ENCODE peak calls at places on chromosomes 6 and 20, in nine cellular contexts. One of them, this sample, is unnamed.
A peak's percentile ranks its signal among the peaks of the same experiment; 100 is the strongest.

GRCh38 chr6:30613251-30614043 is 3.6 kb downstream of the PPP1R10 start:
- DNase-seq in heart right ventricle: no peak
- DNase-seq in SK-N-SH: no peak
- DNase-seq in CD4-positive, alpha-beta memory T cell: no peak
- DNase-seq in CD8-positive, alpha-beta T cell: no peak
- DNase-seq in A549: no peak
- DNase-seq in uterus: no peak
- DNase-seq in PC-9: no peak
- DNase-seq in left ventricle myocardium inferior: no peak
- DNase-seq in this sample: no peak

GRCh38 chr6:106056060-106056737 is 29.9 kb upstream of the PRDM1 start:
- DNase-seq in heart right ventricle: no peak
- DNase-seq in SK-N-SH: no peak
- DNase-seq in CD4-positive, alpha-beta memory T cell: peak; percentile 65
- DNase-seq in CD8-positive, alpha-beta T cell: no peak
- DNase-seq in A549: no peak
- DNase-seq in uterus: no peak
- DNase-seq in PC-9: no peak
- DNase-seq in left ventricle myocardium inferior: no peak
- DNase-seq in this sample: no peak

GRCh38 chr6:13390658-13391057 is 62.3 kb upstream of the TBC1D7 start:
- DNase-seq in heart right ventricle: no peak
- DNase-seq in SK-N-SH: no peak
- DNase-seq in CD4-positive, alpha-beta memory T cell: no peak
- DNase-seq in CD8-positive, alpha-beta T cell: no peak
- DNase-seq in A549: no peak
- DNase-seq in uterus: no peak
- DNase-seq in PC-9: no peak
- DNase-seq in left ventricle myocardium inferior: no peak
- DNase-seq in this sample: no peak

GRCh38 chr6:79077680-79078056 is 386 bp downstream of the PHIP start:
- DNase-seq in heart right ventricle: no peak
- DNase-seq in SK-N-SH: peak; percentile 78
- DNase-seq in CD4-positive, alpha-beta memory T cell: no peak
- DNase-seq in CD8-positive, alpha-beta T cell: no peak
- DNase-seq in A549: no peak
- DNase-seq in uterus: no peak
- DNase-seq in PC-9: no peak
- DNase-seq in left ventricle myocardium inferior: no peak
- DNase-seq in this sample: peak; percentile 29

GRCh38 chr6:13282393-13283069 is 45.8 kb downstream of the TBC1D7 start:
- DNase-seq in heart right ventricle: no peak
- DNase-seq in SK-N-SH: no peak
- DNase-seq in CD4-positive, alpha-beta memory T cell: no peak
- DNase-seq in CD8-positive, alpha-beta T cell: no peak
- DNase-seq in A549: no peak
- DNase-seq in uterus: no peak
- DNase-seq in PC-9: no peak
- DNase-seq in left ventricle myocardium inferior: no peak
- DNase-seq in this sample: no peak

GRCh38 chr6:88179692-88180091 is 13.5 kb upstream of the CNR1 start:
- DNase-seq in heart right ventricle: no peak
- DNase-seq in SK-N-SH: no peak
- DNase-seq in CD4-positive, alpha-beta memory T cell: no peak
- DNase-seq in CD8-positive, alpha-beta T cell: no peak
- DNase-seq in A549: no peak
- DNase-seq in uterus: no peak
- DNase-seq in PC-9: no peak
- DNase-seq in left ventricle myocardium inferior: no peak
- DNase-seq in this sample: no peak

GRCh38 chr6:46000905-46001304 is 14.8 kb downstream of the CLIC5 start:
- DNase-seq in heart right ventricle: no peak
- DNase-seq in SK-N-SH: no peak
- DNase-seq in CD4-positive, alpha-beta memory T cell: no peak
- DNase-seq in CD8-positive, alpha-beta T cell: no peak
- DNase-seq in A549: no peak
- DNase-seq in uterus: no peak
- DNase-seq in PC-9: no peak
- DNase-seq in left ventricle myocardium inferior: no peak
- DNase-seq in this sample: no peak

GRCh38 chr6:38034269-38034914 is 214.9 kb downstream of the ZFAND3 start:
- DNase-seq in heart right ventricle: no peak
- DNase-seq in SK-N-SH: no peak
- DNase-seq in CD4-positive, alpha-beta memory T cell: peak; percentile 2
- DNase-seq in CD8-positive, alpha-beta T cell: no peak
- DNase-seq in A549: peak; percentile 35
- DNase-seq in uterus: no peak
- DNase-seq in PC-9: no peak
- DNase-seq in left ventricle myocardium inferior: no peak
- DNase-seq in this sample: no peak

GRCh38 chr20:37189617-37190016 is 10.3 kb upstream of the MROH8 start:
- DNase-seq in heart right ventricle: no peak
- DNase-seq in SK-N-SH: no peak
- DNase-seq in CD4-positive, alpha-beta memory T cell: no peak
- DNase-seq in CD8-positive, alpha-beta T cell: no peak
- DNase-seq in A549: no peak
- DNase-seq in uterus: no peak
- DNase-seq in PC-9: no peak
- DNase-seq in left ventricle myocardium inferior: no peak
- DNase-seq in this sample: no peak

GRCh38 chr6:88380083-88380482 is 213.9 kb upstream of the CNR1 start:
- DNase-seq in heart right ventricle: peak; percentile 27
- DNase-seq in SK-N-SH: peak; percentile 1
- DNase-seq in CD4-positive, alpha-beta memory T cell: no peak
- DNase-seq in CD8-positive, alpha-beta T cell: no peak
- DNase-seq in A549: peak; percentile 23
- DNase-seq in uterus: peak; percentile 32
- DNase-seq in PC-9: no peak
- DNase-seq in left ventricle myocardium inferior: peak; percentile 41
- DNase-seq in this sample: no peak

GRCh38 chr6:154994881-154995240 is 254 bp upstream of the TIAM2 start:
- DNase-seq in heart right ventricle: no peak
- DNase-seq in SK-N-SH: no peak
- DNase-seq in CD4-positive, alpha-beta memory T cell: no peak
- DNase-seq in CD8-positive, alpha-beta T cell: no peak
- DNase-seq in A549: no peak
- DNase-seq in uterus: no peak
- DNase-seq in PC-9: no peak
- DNase-seq in left ventricle myocardium inferior: no peak
- DNase-seq in this sample: no peak

GRCh38 chr6:138477913-138478539 is 21.3 kb downstream of the NHSL1 start:
- DNase-seq in heart right ventricle: no peak
- DNase-seq in SK-N-SH: no peak
- DNase-seq in CD4-positive, alpha-beta memory T cell: no peak
- DNase-seq in CD8-positive, alpha-beta T cell: no peak
- DNase-seq in A549: no peak
- DNase-seq in uterus: no peak
- DNase-seq in PC-9: no peak
- DNase-seq in left ventricle myocardium inferior: no peak
- DNase-seq in this sample: no peak

GRCh38 chr6:105851586-105851985 is 234.6 kb upstream of the PRDM1 start:
- DNase-seq in heart right ventricle: no peak
- DNase-seq in SK-N-SH: no peak
- DNase-seq in CD4-positive, alpha-beta memory T cell: no peak
- DNase-seq in CD8-positive, alpha-beta T cell: no peak
- DNase-seq in A549: no peak
- DNase-seq in uterus: no peak
- DNase-seq in PC-9: no peak
- DNase-seq in left ventricle myocardium inferior: no peak
- DNase-seq in this sample: no peak

DNA sequence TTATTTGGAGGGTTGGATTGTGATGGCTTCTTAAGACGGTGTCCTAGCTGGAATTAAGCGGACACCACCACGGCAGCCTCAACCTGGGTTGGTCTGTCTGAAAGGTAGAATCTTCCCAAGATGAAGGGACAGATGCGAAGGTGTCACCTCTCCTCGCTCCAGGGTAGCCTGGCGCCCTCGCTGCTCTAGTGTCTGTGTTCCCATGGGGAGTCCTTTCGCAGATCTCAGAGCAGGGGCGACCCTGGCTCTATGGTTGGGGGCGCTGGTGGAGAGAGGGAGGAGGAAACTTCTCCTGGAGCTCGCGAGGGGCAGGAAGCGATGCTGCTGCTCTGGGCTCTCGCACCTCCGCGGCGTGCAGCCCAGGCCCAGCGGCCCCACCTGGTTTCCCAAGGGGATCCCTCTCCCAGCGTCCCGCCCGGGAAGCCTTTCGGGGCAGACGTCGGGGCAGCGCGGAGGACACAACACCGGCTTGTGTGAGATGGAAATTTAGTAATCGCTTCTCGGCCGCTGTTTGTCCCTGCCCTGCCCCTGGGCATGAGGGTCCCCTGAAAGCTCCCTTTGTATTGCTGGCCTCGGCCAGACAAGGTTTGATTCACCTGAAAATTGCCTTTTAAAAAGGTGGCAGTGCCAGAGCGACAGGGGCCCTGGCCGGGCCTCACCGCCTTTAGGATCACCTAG is 1.8 kb downstream of the RSPO3 start:
- DNase-seq in heart right ventricle: no peak
- DNase-seq in SK-N-SH: peak; percentile 34
- DNase-seq in CD4-positive, alpha-beta memory T cell: no peak
- DNase-seq in CD8-positive, alpha-beta T cell: no peak
- DNase-seq in A549: peak; percentile 27
- DNase-seq in uterus: peak; percentile 29
- DNase-seq in PC-9: no peak
- DNase-seq in left ventricle myocardium inferior: no peak
- DNase-seq in this sample: no peak
- H3K9me3 ChIP-seq in heart right ventricle: no peaks in the 10 kb centered on the region
- H3K9me3 ChIP-seq in SK-N-SH: no peaks in the 10 kb centered on the region
- H3K9me3 ChIP-seq in CD4-positive, alpha-beta memory T cell: no peaks in the 10 kb centered on the region
- H3K9me3 ChIP-seq in CD8-positive, alpha-beta T cell: no peaks in the 10 kb centered on the region
- H3K9me3 ChIP-seq in A549: no peaks in the 10 kb centered on the region
- H3K9me3 ChIP-seq in uterus: no peaks in the 10 kb centered on the region
- H3K9me3 ChIP-seq in PC-9: no peaks in the 10 kb centered on the region
- H3K9me3 ChIP-seq in left ventricle myocardium inferior: no peaks in the 10 kb centered on the region
- H3K9me3 ChIP-seq in this sample: no peaks in the 10 kb centered on the region

DNA sequence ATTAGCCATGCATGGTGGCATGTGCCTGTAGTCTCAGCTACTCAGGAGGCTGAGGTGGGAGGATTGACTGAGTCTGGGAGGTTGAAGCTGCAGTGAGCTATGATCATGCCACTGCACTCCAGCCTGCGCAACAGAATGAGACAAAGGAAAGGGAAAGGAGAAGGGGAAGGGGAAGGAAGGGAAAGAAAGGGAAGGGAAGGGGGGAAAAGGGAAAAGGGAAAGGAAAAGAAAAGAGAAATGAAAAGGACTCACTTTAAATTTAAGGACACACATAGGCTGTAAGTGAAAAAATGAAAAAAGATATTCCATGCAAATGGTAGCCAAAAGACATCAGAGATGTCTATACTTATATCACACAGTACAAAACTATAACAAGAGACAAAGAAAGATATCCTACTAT is 74.2 kb downstream of the COL21A1 start:
- DNase-seq in heart right ventricle: no peak
- DNase-seq in SK-N-SH: no peak
- DNase-seq in CD4-positive, alpha-beta memory T cell: no peak
- DNase-seq in CD8-positive, alpha-beta T cell: no peak
- DNase-seq in A549: no peak
- DNase-seq in uterus: no peak
- DNase-seq in PC-9: no peak
- DNase-seq in left ventricle myocardium inferior: no peak
- DNase-seq in this sample: no peak
- H3K9me3 ChIP-seq in heart right ventricle: peaks cover 61% of the 10 kb centered on the region
- H3K9me3 ChIP-seq in SK-N-SH: peaks cover 20% of the 10 kb centered on the region
- H3K9me3 ChIP-seq in CD4-positive, alpha-beta memory T cell: no peaks in the 10 kb centered on the region
- H3K9me3 ChIP-seq in CD8-positive, alpha-beta T cell: no peaks in the 10 kb centered on the region
- H3K9me3 ChIP-seq in A549: peaks cover 20% of the 10 kb centered on the region
- H3K9me3 ChIP-seq in uterus: peaks cover 11% of the 10 kb centered on the region
- H3K9me3 ChIP-seq in PC-9: peaks cover 13% of the 10 kb centered on the region
- H3K9me3 ChIP-seq in left ventricle myocardium inferior: peaks cover 71% of the 10 kb centered on the region
- H3K9me3 ChIP-seq in this sample: no peaks in the 10 kb centered on the region

GRCh38 chr20:19070036-19070435 is 142.4 kb upstream of the SLC24A3 start:
- DNase-seq in heart right ventricle: no peak
- DNase-seq in SK-N-SH: no peak
- DNase-seq in CD4-positive, alpha-beta memory T cell: no peak
- DNase-seq in CD8-positive, alpha-beta T cell: no peak
- DNase-seq in A549: no peak
- DNase-seq in uterus: no peak
- DNase-seq in PC-9: no peak
- DNase-seq in left ventricle myocardium inferior: no peak
- DNase-seq in this sample: no peak

GRCh38 chr20:19071442-19071717 is 141.1 kb upstream of the SLC24A3 start:
- DNase-seq in heart right ventricle: no peak
- DNase-seq in SK-N-SH: no peak
- DNase-seq in CD4-positive, alpha-beta memory T cell: no peak
- DNase-seq in CD8-positive, alpha-beta T cell: no peak
- DNase-seq in A549: no peak
- DNase-seq in uterus: no peak
- DNase-seq in PC-9: no peak
- DNase-seq in left ventricle myocardium inferior: no peak
- DNase-seq in this sample: no peak

GRCh38 chr20:19071902-19072498 is 140.4 kb upstream of the SLC24A3 start:
- DNase-seq in heart right ventricle: no peak
- DNase-seq in SK-N-SH: no peak
- DNase-seq in CD4-positive, alpha-beta memory T cell: no peak
- DNase-seq in CD8-positive, alpha-beta T cell: no peak
- DNase-seq in A549: no peak
- DNase-seq in uterus: no peak
- DNase-seq in PC-9: no peak
- DNase-seq in left ventricle myocardium inferior: no peak
- DNase-seq in this sample: no peak

GRCh38 chr20:19070681-19071441 is 141.6 kb upstream of the SLC24A3 start:
- DNase-seq in heart right ventricle: no peak
- DNase-seq in SK-N-SH: no peak
- DNase-seq in CD4-positive, alpha-beta memory T cell: no peak
- DNase-seq in CD8-positive, alpha-beta T cell: no peak
- DNase-seq in A549: no peak
- DNase-seq in uterus: no peak
- DNase-seq in PC-9: no peak
- DNase-seq in left ventricle myocardium inferior: no peak
- DNase-seq in this sample: no peak

DNA sequence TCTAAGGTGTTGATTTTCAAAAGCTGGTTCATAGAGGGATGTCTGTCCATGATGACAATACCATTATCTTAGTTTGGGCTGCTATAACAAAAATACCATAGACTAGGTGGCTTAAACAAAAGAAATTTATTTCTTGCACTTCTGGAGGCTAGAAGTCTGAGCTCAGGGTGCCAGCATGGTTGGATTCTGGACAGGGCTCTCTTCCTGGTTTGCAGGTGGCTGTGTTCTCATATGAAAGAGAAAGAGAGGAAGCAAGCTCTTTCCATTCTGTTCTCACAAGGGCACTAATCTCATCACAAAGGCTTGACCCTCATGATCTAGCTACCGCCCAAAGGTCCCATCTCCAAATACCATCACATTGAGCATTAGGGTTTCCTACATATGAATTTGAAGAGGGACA is 144.5 kb upstream of the SLC24A3 start:
- DNase-seq in heart right ventricle: no peak
- DNase-seq in SK-N-SH: no peak
- DNase-seq in CD4-positive, alpha-beta memory T cell: no peak
- DNase-seq in CD8-positive, alpha-beta T cell: no peak
- DNase-seq in A549: no peak
- DNase-seq in uterus: no peak
- DNase-seq in PC-9: no peak
- DNase-seq in left ventricle myocardium inferior: no peak
- DNase-seq in this sample: no peak
- H3K9me3 ChIP-seq in heart right ventricle: peaks cover 20% of the 10 kb centered on the region
- H3K9me3 ChIP-seq in SK-N-SH: no peaks in the 10 kb centered on the region
- H3K9me3 ChIP-seq in CD4-positive, alpha-beta memory T cell: no peaks in the 10 kb centered on the region
- H3K9me3 ChIP-seq in CD8-positive, alpha-beta T cell: no peaks in the 10 kb centered on the region
- H3K9me3 ChIP-seq in A549: peaks cover 11% of the 10 kb centered on the region
- H3K9me3 ChIP-seq in uterus: peaks cover 3% of the 10 kb centered on the region
- H3K9me3 ChIP-seq in PC-9: peaks cover 5% of the 10 kb centered on the region
- H3K9me3 ChIP-seq in left ventricle myocardium inferior: peaks cover 24% of the 10 kb centered on the region
- H3K9me3 ChIP-seq in this sample: no peaks in the 10 kb centered on the region

GRCh38 chr20:42836339-42836738 is 353.4 kb downstream of the PTPRT start:
- DNase-seq in heart right ventricle: no peak
- DNase-seq in SK-N-SH: no peak
- DNase-seq in CD4-positive, alpha-beta memory T cell: no peak
- DNase-seq in CD8-positive, alpha-beta T cell: no peak
- DNase-seq in A549: no peak
- DNase-seq in uterus: no peak
- DNase-seq in PC-9: no peak
- DNase-seq in left ventricle myocardium inferior: no peak
- DNase-seq in this sample: no peak
- H3K9me3 ChIP-seq in heart right ventricle: no peaks in the 10 kb centered on the region
- H3K9me3 ChIP-seq in SK-N-SH: no peaks in the 10 kb centered on the region
- H3K9me3 ChIP-seq in CD4-positive, alpha-beta memory T cell: no peaks in the 10 kb centered on the region
- H3K9me3 ChIP-seq in CD8-positive, alpha-beta T cell: no peaks in the 10 kb centered on the region
- H3K9me3 ChIP-seq in A549: no peaks in the 10 kb centered on the region
- H3K9me3 ChIP-seq in uterus: no peaks in the 10 kb centered on the region
- H3K9me3 ChIP-seq in PC-9: no peaks in the 10 kb centered on the region
- H3K9me3 ChIP-seq in left ventricle myocardium inferior: peaks cover 1% of the 10 kb centered on the region
- H3K9me3 ChIP-seq in this sample: no peaks in the 10 kb centered on the region